ENCODE peak calls at places on chromosomes 12 and 14, in eight cellular contexts. One of them, this sample, is unnamed. For H3K4me1, the result is how much of the 10 kb centered on the place peaks cover.

GRCh38 chr14:64971452-64971889 is 665 bp downstream of the RAB15 start:
- DNase-seq in naive thymus-derived CD4-positive, alpha-beta T cell: no peak
- DNase-seq in left ventricle myocardium inferior: no peak
- DNase-seq in HCT116: no peak
- DNase-seq in IMR-90: no peak
- DNase-seq in stomach: no peak
- DNase-seq in psoas muscle: no peak
- DNase-seq in A549: no peak
- DNase-seq in this sample: no peak

GRCh38 chr12:24820872-24821271 is 128.0 kb downstream of the BCAT1 start:
- DNase-seq in naive thymus-derived CD4-positive, alpha-beta T cell: no peak
- DNase-seq in left ventricle myocardium inferior: no peak
- DNase-seq in HCT116: no peak
- DNase-seq in IMR-90: peak
- DNase-seq in stomach: no peak
- DNase-seq in psoas muscle: no peak
- DNase-seq in A549: no peak
- DNase-seq in this sample: no peak

GRCh38 chr14:51448831-51449665 is 202.7 kb upstream of the FRMD6 start:
- DNase-seq in naive thymus-derived CD4-positive, alpha-beta T cell: no peak
- DNase-seq in left ventricle myocardium inferior: peak
- DNase-seq in HCT116: no peak
- DNase-seq in IMR-90: peak
- DNase-seq in stomach: no peak
- DNase-seq in psoas muscle: peak
- DNase-seq in A549: no peak
- DNase-seq in this sample: peak

GRCh38 chr12:85575115-85576096 is 260.8 kb downstream of the RASSF9 start:
- DNase-seq in naive thymus-derived CD4-positive, alpha-beta T cell: no peak
- DNase-seq in left ventricle myocardium inferior: peak
- DNase-seq in HCT116: peak
- DNase-seq in IMR-90: peak
- DNase-seq in stomach: peak
- DNase-seq in psoas muscle: no peak
- DNase-seq in A549: peak
- DNase-seq in this sample: no peak

GRCh38 chr12:22283006-22283506 is 51.5 kb downstream of the ST8SIA1 start:
- DNase-seq in naive thymus-derived CD4-positive, alpha-beta T cell: no peak
- DNase-seq in left ventricle myocardium inferior: no peak
- DNase-seq in HCT116: no peak
- DNase-seq in IMR-90: peak
- DNase-seq in stomach: no peak
- DNase-seq in psoas muscle: no peak
- DNase-seq in A549: no peak
- DNase-seq in this sample: no peak

GRCh38 chr12:50275545-50275944 is 7.8 kb downstream of the LIMA1 start:
- DNase-seq in naive thymus-derived CD4-positive, alpha-beta T cell: no peak
- DNase-seq in left ventricle myocardium inferior: peak
- DNase-seq in HCT116: no peak
- DNase-seq in IMR-90: no peak
- DNase-seq in stomach: peak
- DNase-seq in psoas muscle: no peak
- DNase-seq in A549: no peak
- DNase-seq in this sample: no peak

GRCh38 chr14:68693926-68694325 is 98.9 kb downstream of the ZFP36L1 start:
- DNase-seq in naive thymus-derived CD4-positive, alpha-beta T cell: no peak
- DNase-seq in left ventricle myocardium inferior: no peak
- DNase-seq in HCT116: no peak
- DNase-seq in IMR-90: no peak
- DNase-seq in stomach: no peak
- DNase-seq in psoas muscle: no peak
- DNase-seq in A549: no peak
- DNase-seq in this sample: no peak

GRCh38 chr14:69360438-69361108 is 37.5 kb downstream of the ERH start:
- DNase-seq in naive thymus-derived CD4-positive, alpha-beta T cell: no peak
- DNase-seq in left ventricle myocardium inferior: no peak
- DNase-seq in HCT116: no peak
- DNase-seq in IMR-90: no peak
- DNase-seq in stomach: no peak
- DNase-seq in psoas muscle: no peak
- DNase-seq in A549: no peak
- DNase-seq in this sample: no peak

GRCh38 chr12:93954160-93955112 is 193.9 kb upstream of the PLXNC1 start:
- DNase-seq in naive thymus-derived CD4-positive, alpha-beta T cell: no peak
- DNase-seq in left ventricle myocardium inferior: peak
- DNase-seq in HCT116: no peak
- DNase-seq in IMR-90: peak
- DNase-seq in stomach: no peak
- DNase-seq in psoas muscle: peak
- DNase-seq in A549: no peak
- DNase-seq in this sample: no peak

GRCh38 chr14:104426771-104427125 is 152.8 kb upstream of the C14orf180 start:
- DNase-seq in naive thymus-derived CD4-positive, alpha-beta T cell: no peak
- DNase-seq in left ventricle myocardium inferior: no peak
- DNase-seq in HCT116: no peak
- DNase-seq in IMR-90: no peak
- DNase-seq in stomach: no peak
- DNase-seq in psoas muscle: no peak
- DNase-seq in A549: no peak
- DNase-seq in this sample: no peak

GRCh38 chr14:54730156-54730961 is 163.4 kb downstream of the SAMD4A start:
- DNase-seq in naive thymus-derived CD4-positive, alpha-beta T cell: peak
- DNase-seq in left ventricle myocardium inferior: no peak
- DNase-seq in HCT116: no peak
- DNase-seq in IMR-90: peak
- DNase-seq in stomach: no peak
- DNase-seq in psoas muscle: no peak
- DNase-seq in A549: no peak
- DNase-seq in this sample: no peak

GRCh38 chr14:87617079-87617478 is 375.9 kb downstream of the GALC start:
- DNase-seq in naive thymus-derived CD4-positive, alpha-beta T cell: no peak
- DNase-seq in left ventricle myocardium inferior: no peak
- DNase-seq in HCT116: no peak
- DNase-seq in IMR-90: no peak
- DNase-seq in stomach: no peak
- DNase-seq in psoas muscle: no peak
- DNase-seq in A549: no peak
- DNase-seq in this sample: no peak

GRCh38 chr14:105026789-105027563 is 6.1 kb upstream of the CDCA4 start:
- DNase-seq in naive thymus-derived CD4-positive, alpha-beta T cell: no peak
- DNase-seq in left ventricle myocardium inferior: no peak
- DNase-seq in HCT116: peak
- DNase-seq in IMR-90: peak
- DNase-seq in stomach: no peak
- DNase-seq in psoas muscle: no peak
- DNase-seq in A549: no peak
- DNase-seq in this sample: no peak

GRCh38 chr14:44720707-44721106 is 213.6 kb upstream of the FSCB start:
- DNase-seq in naive thymus-derived CD4-positive, alpha-beta T cell: no peak
- DNase-seq in left ventricle myocardium inferior: no peak
- DNase-seq in HCT116: no peak
- DNase-seq in IMR-90: no peak
- DNase-seq in stomach: no peak
- DNase-seq in psoas muscle: no peak
- DNase-seq in A549: no peak
- DNase-seq in this sample: no peak

GRCh38 chr14:74628418-74628817 is 16.4 kb upstream of the LTBP2 start:
- DNase-seq in naive thymus-derived CD4-positive, alpha-beta T cell: no peak
- DNase-seq in left ventricle myocardium inferior: no peak
- DNase-seq in HCT116: no peak
- DNase-seq in IMR-90: no peak
- DNase-seq in stomach: no peak
- DNase-seq in psoas muscle: no peak
- DNase-seq in A549: no peak
- DNase-seq in this sample: no peak

GRCh38 chr14:69711471-69712216 is 55.3 kb upstream of the SRSF5 start:
- DNase-seq in naive thymus-derived CD4-positive, alpha-beta T cell: no peak
- DNase-seq in left ventricle myocardium inferior: peak
- DNase-seq in HCT116: no peak
- DNase-seq in IMR-90: no peak
- DNase-seq in stomach: no peak
- DNase-seq in psoas muscle: peak
- DNase-seq in A549: no peak
- DNase-seq in this sample: no peak

GRCh38 chr14:105364100-105364708 is 34.1 kb upstream of the TEX22 start:
- DNase-seq in naive thymus-derived CD4-positive, alpha-beta T cell: peak
- DNase-seq in left ventricle myocardium inferior: peak
- DNase-seq in HCT116: no peak
- DNase-seq in IMR-90: peak
- DNase-seq in stomach: peak
- DNase-seq in psoas muscle: no peak
- DNase-seq in A549: peak
- DNase-seq in this sample: no peak

GRCh38 chr14:26175659-26176058 is 422.2 kb downstream of the NOVA1 start:
- DNase-seq in naive thymus-derived CD4-positive, alpha-beta T cell: no peak
- DNase-seq in left ventricle myocardium inferior: no peak
- DNase-seq in HCT116: no peak
- DNase-seq in IMR-90: no peak
- DNase-seq in stomach: no peak
- DNase-seq in psoas muscle: no peak
- DNase-seq in A549: no peak
- DNase-seq in this sample: no peak

DNA sequence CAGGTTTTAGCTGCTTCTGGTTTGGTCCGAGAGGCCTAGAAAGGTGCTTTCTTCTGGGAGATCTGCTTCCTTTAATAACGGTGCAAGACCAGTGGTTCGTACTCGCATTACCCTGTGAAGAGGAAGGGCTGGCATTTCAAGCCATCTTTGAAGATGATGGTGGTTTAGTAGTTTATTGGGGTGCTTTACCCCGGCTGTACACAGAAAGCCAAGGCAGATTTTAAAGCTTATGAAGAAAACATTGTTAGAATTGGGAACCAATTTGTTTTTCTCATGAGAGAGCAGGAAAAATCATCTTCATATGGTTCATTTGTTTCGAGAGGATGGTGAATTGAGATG is 3.6 kb downstream of the CCND2 start:
- DNase-seq in naive thymus-derived CD4-positive, alpha-beta T cell: no peak
- DNase-seq in left ventricle myocardium inferior: no peak
- DNase-seq in HCT116: no peak
- DNase-seq in IMR-90: no peak
- DNase-seq in stomach: no peak
- DNase-seq in psoas muscle: no peak
- DNase-seq in A549: no peak
- DNase-seq in this sample: no peak
- H3K4me1 ChIP-seq in naive thymus-derived CD4-positive, alpha-beta T cell: half or more
- H3K4me1 ChIP-seq in left ventricle myocardium inferior: half or more
- H3K4me1 ChIP-seq in HCT116: under half
- H3K4me1 ChIP-seq in IMR-90: under half
- H3K4me1 ChIP-seq in stomach: under half
- H3K4me1 ChIP-seq in psoas muscle: under half
- H3K4me1 ChIP-seq in A549: under half
- H3K4me1 ChIP-seq in this sample: half or more

DNA sequence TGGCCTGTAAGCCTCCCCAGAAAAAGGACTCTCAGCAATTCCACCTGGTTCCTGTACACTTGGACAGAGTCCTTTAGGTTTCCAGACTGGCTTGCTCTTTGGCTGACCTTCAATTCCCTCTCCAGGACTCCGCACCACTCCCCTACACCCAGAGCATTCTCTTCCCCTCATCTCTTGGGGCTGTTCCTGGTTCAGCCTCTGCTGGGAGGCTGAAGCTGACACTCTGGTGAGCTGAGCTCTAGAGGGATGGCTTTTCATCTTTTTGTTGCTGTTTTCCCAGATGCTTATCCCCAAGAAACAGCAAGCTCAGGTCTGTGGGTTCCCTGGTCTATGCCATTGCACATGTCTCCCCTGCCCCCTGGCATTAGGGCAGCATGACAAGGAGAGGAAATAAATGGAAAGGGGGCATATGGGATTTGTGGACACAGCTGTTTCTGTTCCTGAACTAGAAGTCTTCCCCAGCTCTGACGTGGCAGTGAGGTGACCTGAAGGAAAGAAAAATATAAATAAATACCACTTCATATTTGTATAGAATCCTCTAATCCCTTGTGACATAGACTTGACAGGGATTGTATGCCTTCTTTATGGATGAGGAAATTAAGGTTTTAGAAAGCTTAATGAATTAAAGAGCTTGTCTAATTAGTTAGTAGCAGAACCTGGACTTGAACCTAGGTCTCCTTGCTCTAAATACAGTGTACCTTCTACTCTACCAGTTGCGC is 1.4 kb downstream of the RNASE7 start:
- DNase-seq in naive thymus-derived CD4-positive, alpha-beta T cell: no peak
- DNase-seq in left ventricle myocardium inferior: no peak
- DNase-seq in HCT116: no peak
- DNase-seq in IMR-90: no peak
- DNase-seq in stomach: no peak
- DNase-seq in psoas muscle: no peak
- DNase-seq in A549: no peak
- DNase-seq in this sample: no peak
- H3K27ac ChIP-seq in naive thymus-derived CD4-positive, alpha-beta T cell: no peak
- H3K27ac ChIP-seq in left ventricle myocardium inferior: peak
- H3K27ac ChIP-seq in HCT116: no peak
- H3K27ac ChIP-seq in IMR-90: no peak
- H3K27ac ChIP-seq in stomach: no peak
- H3K27ac ChIP-seq in psoas muscle: peak
- H3K27ac ChIP-seq in A549: no peak
- H3K27ac ChIP-seq in this sample: no peak

GRCh38 chr12:132493482-132494178 is 3.7 kb downstream of the FBRSL1 start:
- DNase-seq in naive thymus-derived CD4-positive, alpha-beta T cell: no peak
- DNase-seq in left ventricle myocardium inferior: no peak
- DNase-seq in HCT116: no peak
- DNase-seq in IMR-90: no peak
- DNase-seq in stomach: no peak
- DNase-seq in psoas muscle: no peak
- DNase-seq in A549: no peak
- DNase-seq in this sample: no peak

GRCh38 chr12:132494294-132495164 is 4.6 kb downstream of the FBRSL1 start:
- DNase-seq in naive thymus-derived CD4-positive, alpha-beta T cell: no peak
- DNase-seq in left ventricle myocardium inferior: no peak
- DNase-seq in HCT116: no peak
- DNase-seq in IMR-90: no peak
- DNase-seq in stomach: peak
- DNase-seq in psoas muscle: no peak
- DNase-seq in A549: no peak
- DNase-seq in this sample: no peak

GRCh38 chr12:132495629-132496207 is 5.8 kb downstream of the FBRSL1 start:
- DNase-seq in naive thymus-derived CD4-positive, alpha-beta T cell: no peak
- DNase-seq in left ventricle myocardium inferior: no peak
- DNase-seq in HCT116: no peak
- DNase-seq in IMR-90: no peak
- DNase-seq in stomach: no peak
- DNase-seq in psoas muscle: no peak
- DNase-seq in A549: no peak
- DNase-seq in this sample: no peak

GRCh38 chr12:132496270-132496669 is 6.3 kb downstream of the FBRSL1 start:
- DNase-seq in naive thymus-derived CD4-positive, alpha-beta T cell: no peak
- DNase-seq in left ventricle myocardium inferior: no peak
- DNase-seq in HCT116: no peak
- DNase-seq in IMR-90: no peak
- DNase-seq in stomach: no peak
- DNase-seq in psoas muscle: no peak
- DNase-seq in A549: no peak
- DNase-seq in this sample: no peak

GRCh38 chr12:132495165-132495544 is 5.2 kb downstream of the FBRSL1 start:
- DNase-seq in naive thymus-derived CD4-positive, alpha-beta T cell: no peak
- DNase-seq in left ventricle myocardium inferior: no peak
- DNase-seq in HCT116: no peak
- DNase-seq in IMR-90: no peak
- DNase-seq in stomach: no peak
- DNase-seq in psoas muscle: no peak
- DNase-seq in A549: no peak
- DNase-seq in this sample: no peak
- H3K4me1 ChIP-seq in naive thymus-derived CD4-positive, alpha-beta T cell: under half
- H3K4me1 ChIP-seq in left ventricle myocardium inferior: half or more
- H3K4me1 ChIP-seq in HCT116: under half
- H3K4me1 ChIP-seq in IMR-90: under half
- H3K4me1 ChIP-seq in stomach: half or more
- H3K4me1 ChIP-seq in psoas muscle: half or more
- H3K4me1 ChIP-seq in A549: under half
- H3K4me1 ChIP-seq in this sample: half or more

GRCh38 chr14:66330218-66330617 is 156.0 kb upstream of the CCDC196 start:
- DNase-seq in naive thymus-derived CD4-positive, alpha-beta T cell: no peak
- DNase-seq in left ventricle myocardium inferior: no peak
- DNase-seq in HCT116: no peak
- DNase-seq in IMR-90: no peak
- DNase-seq in stomach: no peak
- DNase-seq in psoas muscle: no peak
- DNase-seq in A549: no peak
- DNase-seq in this sample: no peak
- H3K27ac ChIP-seq in naive thymus-derived CD4-positive, alpha-beta T cell: no peak
- H3K27ac ChIP-seq in left ventricle myocardium inferior: no peak
- H3K27ac ChIP-seq in HCT116: no peak
- H3K27ac ChIP-seq in IMR-90: no peak
- H3K27ac ChIP-seq in stomach: no peak
- H3K27ac ChIP-seq in psoas muscle: no peak
- H3K27ac ChIP-seq in A549: no peak
- H3K27ac ChIP-seq in this sample: no peak